ENCODE peak calls at places on chromosome 9, in five cellular contexts. C is germinal center, B is islet precursor cell, M is SHP77 treated with DMSO at 0.1 percent for 48 hours, T is frontal cortex. F is an unnamed sample.

GRCh38 chr9:119689879-119690278 is 320.6 kb upstream of the BRINP1 start:
- DNase-seq in C (no peak), B (peak), M (no peak), T (no peak), F (no peak)

GRCh38 chr9:89466451-89467277 is 31.2 kb downstream of the SEMA4D start:
- DNase-seq in C (no peak), B (no peak), M (no peak), T (no peak), F (no peak)

GRCh38 chr9:34665381-34666250 is 3.2 kb upstream of the CCL27 start:
- DNase-seq in C (peak), B (peak), M (peak), T (peak), F (peak)

GRCh38 chr9:93189369-93190132 is 5.6 kb downstream of the WNK2 start:
- DNase-seq in C (no peak), B (peak), M (no peak), T (no peak), F (no peak)

GRCh38 chr9:77957652-77958051 is 74.0 kb downstream of the GNAQ start:
- DNase-seq in C (no peak), B (no peak), M (no peak), T (no peak), F (no peak)

GRCh38 chr9:111851536-111851935 is 45.1 kb upstream of the UGCG start:
- DNase-seq in C (no peak), B (no peak), M (no peak), T (no peak), F (no peak)

GRCh38 chr9:72951043-72951442 is 1.8 kb downstream of the ALDH1A1 start:
- DNase-seq in C (no peak), B (no peak), M (no peak), T (no peak), F (no peak)

GRCh38 chr9:12702160-12702758 is 9.1 kb downstream of the TYRP1 start:
- DNase-seq in C (no peak), B (peak), M (no peak), T (peak), F (no peak)

GRCh38 chr9:109355564-109356297 is 34.9 kb upstream of the EPB41L4B start:
- DNase-seq in C (no peak), B (peak), M (no peak), T (peak), F (peak)

GRCh38 chr9:36144322-36145206 is 8.0 kb downstream of the GLIPR2 start:
- DNase-seq in C (no peak), B (no peak), M (no peak), T (no peak), F (no peak)

GRCh38 chr9:134570151-134570621 is 71.4 kb upstream of the COL5A1 start:
- DNase-seq in C (no peak), B (peak), M (no peak), T (no peak), F (peak)

GRCh38 chr9:5459289-5459829 is 9.0 kb downstream of the CD274 start:
- DNase-seq in C (no peak), B (no peak), M (no peak), T (no peak), F (no peak)

GRCh38 chr9:132800038-132800648 is 77.9 kb downstream of the AK8 start:
- DNase-seq in C (peak), B (peak), M (peak), T (peak), F (peak)

F was measured in lower leg skin.